ENCODE peak calls at places on chromosomes 2 and 18, in five cellular contexts. V, S, R, C and O are unnamed samples.

GRCh38 chr2:20698916-20699613 is 32.1 kb downstream of the GDF7 start:
- DNase-seq in V (no peak), R (no peak), S (no peak), C (no peak), O (no peak)

GRCh38 chr18:74929110-74929509 is 279.8 kb downstream of the PTGR3 start:
- DNase-seq in R (no peak), V (no peak), S (peak), C (no peak), O (no peak)

GRCh38 chr18:48875942-48876511 is 74.7 kb downstream of the SMAD7 start:
- DNase-seq in S (peak), R (peak), C (no peak), V (no peak), O (peak)

GRCh38 chr2:67846341-67847070 is 216.3 kb downstream of the C1D start:
- DNase-seq in R (peak), V (peak), C (peak), S (peak), O (peak)

GRCh38 chr2:64609229-64609994 is 44.3 kb downstream of the SERTAD2 start:
- DNase-seq in V (no peak), S (peak), R (peak), C (no peak), O (peak)

GRCh38 chr18:46481847-46482245 is 175.2 kb downstream of the LOXHD1 start:
- DNase-seq in R (no peak), V (no peak), C (no peak), S (no peak), O (no peak)

GRCh38 chr18:11320981-11321380 is 171.6 kb upstream of the PIEZO2 start:
- DNase-seq in V (no peak), S (no peak), C (no peak), R (no peak), O (peak)

GRCh38 chr18:13236411-13236810 is 17.9 kb downstream of the LDLRAD4 start:
- DNase-seq in C (no peak), S (no peak), R (no peak), V (no peak), O (no peak)

GRCh38 chr2:43133708-43134570 is 92.5 kb downstream of the ZFP36L2 start:
- DNase-seq in V (no peak), C (no peak), S (no peak), R (no peak), O (no peak)

GRCh38 chr2:109305494-109306187 is 176.6 kb downstream of the SH3RF3 start:
- DNase-seq in V (no peak), S (no peak), R (no peak), C (no peak), O (no peak)

GRCh38 chr2:20035961-20036666 is 15.3 kb downstream of the LAPTM4A start:
- DNase-seq in V (no peak), C (no peak), S (no peak), R (no peak), O (no peak)

GRCh38 chr2:174106736-174107135 is 141.6 kb upstream of the SP3 start:
- DNase-seq in V (no peak), S (no peak), R (no peak), C (no peak), O (no peak)

GRCh38 chr18:44143054-44143453 is 537.6 kb upstream of the SETBP1 start:
- DNase-seq in C (no peak), R (no peak), V (no peak), S (peak), O (no peak)

GRCh38 chr2:241851325-241852115 is 7.2 kb downstream of the PDCD1 start:
- DNase-seq in R (peak), V (no peak), S (no peak), C (no peak), O (no peak)

DNA sequence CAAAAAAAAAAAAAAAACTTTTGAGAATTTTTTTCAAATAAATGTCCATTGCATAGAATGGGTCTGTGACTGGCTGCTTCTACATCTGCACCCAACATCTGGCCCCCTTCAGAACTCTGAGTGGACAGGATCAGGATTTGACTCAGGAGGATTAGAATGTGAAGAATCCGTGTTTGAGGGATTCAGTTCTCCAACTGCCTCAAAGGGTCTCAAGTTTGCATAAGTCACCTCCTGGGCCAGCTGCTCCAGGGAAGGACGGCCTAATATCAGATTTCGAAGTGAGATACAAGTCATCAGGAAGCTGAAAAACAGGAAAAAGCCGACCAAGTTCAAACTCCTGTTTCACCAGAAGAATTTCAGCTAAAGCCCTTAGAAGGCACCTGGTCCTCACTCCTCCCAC is 10.9 kb downstream of the MAT2A start:
- DNase-seq in C (no peak), R (no peak), V (no peak), S (peak), O (peak)
- H3K23ac ChIP-seq in C (no peak), R (no peak), V (no peak), S (peak), O (no peak)

GRCh38 chr2:7325186-7325585 is 408.0 kb downstream of the RNF144A start:
- DNase-seq in C (no peak), V (no peak), S (no peak), R (no peak), O (no peak)

GRCh38 chr2:7324706-7325105 is 407.5 kb downstream of the RNF144A start:
- DNase-seq in S (no peak), R (peak), C (no peak), V (no peak), O (no peak)
- H2BK12ac ChIP-seq in S (no peak), R (no peak), C (peak), V (no peak), O (peak)

DNA sequence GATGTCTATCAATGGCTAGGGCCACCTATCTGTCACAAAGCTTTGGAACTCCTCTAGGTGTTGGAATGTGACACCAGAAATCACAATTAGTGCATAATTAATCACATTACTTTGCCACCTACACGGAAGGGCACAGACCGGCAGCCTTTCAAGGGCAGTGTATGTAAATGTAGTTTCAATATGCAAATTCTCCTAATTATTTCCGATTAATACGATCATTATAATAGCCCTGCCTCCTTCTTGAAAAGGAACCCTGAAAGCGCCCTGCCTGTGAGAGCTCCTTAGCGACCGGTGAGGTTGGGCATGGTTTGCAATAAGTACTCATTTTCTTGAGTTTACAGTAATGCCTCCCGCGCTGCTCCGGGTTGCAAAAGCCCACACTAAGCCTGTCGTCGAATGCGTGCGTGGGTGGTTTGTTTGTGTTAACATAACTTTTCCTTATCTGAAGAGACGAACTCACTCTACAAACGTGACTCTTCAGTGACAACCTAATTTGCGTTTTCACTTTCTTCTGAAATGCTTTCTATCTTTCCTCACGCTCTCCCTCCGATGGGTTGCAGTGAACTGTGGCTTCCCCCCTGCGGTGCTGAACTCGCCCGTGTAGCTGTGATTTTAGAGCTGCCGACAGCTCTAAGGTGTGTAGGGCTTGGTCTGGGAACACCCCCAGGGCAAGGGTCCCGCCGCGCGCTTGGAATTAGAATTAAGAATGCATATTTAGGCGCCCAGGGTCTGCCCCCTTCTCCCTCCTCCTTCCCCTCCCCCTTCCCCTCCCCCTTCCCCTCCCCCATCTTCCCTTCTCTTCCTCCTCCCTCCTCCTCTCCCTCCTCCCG is 710 bp upstream of the ID2 start:
- DNase-seq in C (no peak), R (peak), S (peak), V (peak), O (peak)
- H3K23ac ChIP-seq in C (no peak), R (no peak), S (no peak), V (no peak), O (no peak)

DNA sequence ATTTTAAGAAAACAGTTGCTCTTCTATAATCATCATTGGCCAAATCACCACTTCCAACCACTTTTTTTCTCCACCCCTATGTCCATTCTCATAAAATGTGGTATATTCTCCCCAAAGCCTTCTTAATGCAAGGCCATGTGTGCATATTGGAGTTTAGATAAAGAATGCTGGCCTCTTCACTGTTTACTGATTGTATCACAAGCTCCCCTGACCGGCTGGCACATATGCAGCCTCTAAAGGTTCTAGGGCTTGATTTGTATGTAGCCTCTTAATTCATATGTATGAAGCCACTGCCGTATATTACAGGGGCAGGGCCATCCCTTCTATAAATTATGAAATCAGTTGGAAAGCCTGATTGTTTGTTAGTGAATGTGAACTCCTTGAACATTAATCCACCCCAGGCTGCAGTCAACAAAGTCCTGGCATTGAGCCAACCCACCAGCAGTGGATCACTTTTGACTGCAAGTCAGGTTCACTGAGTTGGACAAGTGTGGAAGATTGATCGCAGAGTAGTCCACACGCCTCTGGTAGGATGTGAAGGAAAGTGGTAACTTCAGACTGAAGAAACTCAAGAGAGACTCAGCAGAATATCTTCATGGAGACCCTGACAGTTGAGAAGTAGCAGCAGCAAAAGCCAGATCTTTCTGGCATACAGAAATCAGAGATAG is 61.6 kb upstream of the PARD3B start:
- DNase-seq in R (no peak), C (no peak), S (no peak), V (no peak), O (peak)
- H2BK12ac ChIP-seq in R (no peak), C (no peak), S (no peak), V (no peak), O (no peak)

DNA sequence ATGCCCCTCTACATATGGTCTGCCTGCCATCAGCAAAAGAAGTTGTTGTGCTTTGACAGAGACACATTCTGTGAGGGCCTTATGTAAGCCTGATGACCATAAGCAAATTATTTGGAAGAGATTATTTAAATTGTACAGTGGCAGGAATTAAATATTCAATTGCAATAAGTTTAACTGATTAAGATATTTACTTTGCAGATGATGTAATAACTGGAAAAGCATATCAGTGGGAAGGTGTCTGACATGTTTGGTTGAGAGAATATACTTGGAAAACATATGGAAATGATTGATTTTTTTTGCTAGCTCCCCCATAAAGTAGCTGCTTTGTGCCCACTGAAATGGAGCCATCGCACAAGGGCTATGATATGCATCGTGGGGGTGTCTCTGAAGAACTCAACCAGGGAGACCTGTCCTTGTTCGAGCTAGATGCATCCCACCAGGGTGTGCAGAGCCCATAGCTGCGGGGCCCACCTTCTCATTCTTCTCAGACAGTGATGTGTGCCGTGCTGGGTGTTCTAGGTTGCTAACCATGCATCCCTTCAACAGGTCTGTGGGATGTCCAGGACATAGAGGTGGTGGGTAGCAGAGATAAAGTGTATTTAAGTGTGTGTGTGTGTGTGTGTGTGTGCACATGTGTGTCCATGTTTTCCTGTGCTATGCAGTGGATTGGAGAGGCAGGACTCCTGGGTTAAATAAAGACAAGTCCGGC is 90.4 kb upstream of the PARD3B start:
- DNase-seq in V (no peak), C (no peak), R (no peak), S (no peak), O (no peak)
- H3K23ac ChIP-seq in V (no peak), C (no peak), R (no peak), S (no peak), O (no peak)

DNA sequence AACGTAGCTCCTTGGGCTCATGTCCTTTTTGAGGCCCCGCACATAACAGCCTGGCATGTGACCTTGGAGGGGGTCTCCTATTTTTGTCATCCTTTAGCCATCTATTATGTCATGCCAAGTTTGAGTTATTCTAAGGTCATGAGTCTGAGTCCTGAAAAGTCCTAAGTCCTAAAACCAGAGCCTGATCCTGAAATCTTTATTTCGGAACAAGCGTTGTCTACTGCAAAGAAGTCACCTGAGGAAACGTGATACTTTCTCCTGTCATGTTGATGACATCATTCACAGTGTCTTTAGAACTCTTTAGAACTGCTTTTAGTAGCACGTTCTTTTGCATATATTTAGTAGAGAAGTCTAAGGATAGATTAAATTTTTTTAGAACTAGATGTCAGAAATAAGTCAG is 75.5 kb downstream of the ASAP2 start:
- DNase-seq in S (no peak), V (no peak), C (no peak), R (no peak), O (no peak)
- H2BK12ac ChIP-seq in S (no peak), V (no peak), C (no peak), R (no peak), O (no peak)